ENCODE peak calls at places on chromosomes 12 and 14, in four cellular contexts. One of them, this sample, is unnamed. For H3K27me3, the result is how much of the 10 kb centered on the place peaks cover.

GRCh38 chr14:50808053-50808452 is 22.9 kb downstream of the NIN start:
- DNase-seq in lower lobe of right lung: no peak
- DNase-seq in CD4-positive, CD25-positive, alpha-beta regulatory T cell: no peak
- DNase-seq in AG04450: no peak
- DNase-seq in this sample: no peak

GRCh38 chr14:20934148-20934762 is 21.0 kb upstream of the RNASE2 start:
- DNase-seq in AG04450: no peak
- DNase-seq in CD4-positive, CD25-positive, alpha-beta regulatory T cell: no peak
- DNase-seq in lower lobe of right lung: peak
- DNase-seq in this sample: peak

GRCh38 chr14:54676822-54677708 is 110.1 kb downstream of the SAMD4A start:
- DNase-seq in CD4-positive, CD25-positive, alpha-beta regulatory T cell: no peak
- DNase-seq in lower lobe of right lung: no peak
- DNase-seq in AG04450: peak
- DNase-seq in this sample: peak

GRCh38 chr14:101193845-101194355 is 290.4 kb upstream of the RTL1 start:
- DNase-seq in lower lobe of right lung: no peak
- DNase-seq in CD4-positive, CD25-positive, alpha-beta regulatory T cell: no peak
- DNase-seq in AG04450: no peak
- DNase-seq in this sample: no peak

GRCh38 chr12:100190013-100190394 is 10.6 kb upstream of the ACTR6 start:
- DNase-seq in AG04450: no peak
- DNase-seq in CD4-positive, CD25-positive, alpha-beta regulatory T cell: no peak
- DNase-seq in lower lobe of right lung: no peak
- DNase-seq in this sample: no peak

GRCh38 chr12:12466157-12466556 is 96.5 kb downstream of the DUSP16 start:
- DNase-seq in lower lobe of right lung: no peak
- DNase-seq in CD4-positive, CD25-positive, alpha-beta regulatory T cell: peak
- DNase-seq in AG04450: no peak
- DNase-seq in this sample: no peak

GRCh38 chr14:91415794-91416743 is 1.6 kb downstream of the CCDC88C start:
- DNase-seq in CD4-positive, CD25-positive, alpha-beta regulatory T cell: peak
- DNase-seq in AG04450: no peak
- DNase-seq in lower lobe of right lung: no peak
- DNase-seq in this sample: no peak

GRCh38 chr12:46187023-46187422 is 81.8 kb downstream of the SLC38A1 start:
- DNase-seq in CD4-positive, CD25-positive, alpha-beta regulatory T cell: no peak
- DNase-seq in AG04450: peak
- DNase-seq in lower lobe of right lung: no peak
- DNase-seq in this sample: no peak

GRCh38 chr14:33986804-33987203 is 35.9 kb upstream of the EGLN3 start:
- DNase-seq in lower lobe of right lung: no peak
- DNase-seq in CD4-positive, CD25-positive, alpha-beta regulatory T cell: no peak
- DNase-seq in AG04450: peak
- DNase-seq in this sample: no peak

GRCh38 chr12:108576660-108577234 is 14.4 kb downstream of the ISCU start:
- DNase-seq in CD4-positive, CD25-positive, alpha-beta regulatory T cell: no peak
- DNase-seq in AG04450: no peak
- DNase-seq in lower lobe of right lung: no peak
- DNase-seq in this sample: no peak

GRCh38 chr14:29243355-29243754 is 476.8 kb downstream of the FOXG1 start:
- DNase-seq in CD4-positive, CD25-positive, alpha-beta regulatory T cell: no peak
- DNase-seq in lower lobe of right lung: no peak
- DNase-seq in AG04450: no peak
- DNase-seq in this sample: no peak

GRCh38 chr14:28681681-28682080 is 84.9 kb upstream of the FOXG1 start:
- DNase-seq in lower lobe of right lung: no peak
- DNase-seq in AG04450: no peak
- DNase-seq in CD4-positive, CD25-positive, alpha-beta regulatory T cell: no peak
- DNase-seq in this sample: no peak

GRCh38 chr14:103129301-103130016 is 6.2 kb downstream of the TNFAIP2 start:
- DNase-seq in CD4-positive, CD25-positive, alpha-beta regulatory T cell: no peak
- DNase-seq in lower lobe of right lung: no peak
- DNase-seq in AG04450: no peak
- DNase-seq in this sample: no peak

GRCh38 chr12:47236109-47236714 is 156.5 kb upstream of the AMIGO2 start:
- DNase-seq in AG04450: peak
- DNase-seq in CD4-positive, CD25-positive, alpha-beta regulatory T cell: no peak
- DNase-seq in lower lobe of right lung: no peak
- DNase-seq in this sample: no peak

GRCh38 chr12:47237751-47238211 is 158.0 kb upstream of the AMIGO2 start:
- DNase-seq in lower lobe of right lung: no peak
- DNase-seq in CD4-positive, CD25-positive, alpha-beta regulatory T cell: no peak
- DNase-seq in AG04450: no peak
- DNase-seq in this sample: no peak

GRCh38 chr12:47235258-47236040 is 155.7 kb upstream of the AMIGO2 start:
- DNase-seq in lower lobe of right lung: no peak
- DNase-seq in CD4-positive, CD25-positive, alpha-beta regulatory T cell: no peak
- DNase-seq in AG04450: no peak
- DNase-seq in this sample: no peak

GRCh38 chr12:47242426-47242825 is 162.7 kb upstream of the AMIGO2 start:
- DNase-seq in AG04450: no peak
- DNase-seq in lower lobe of right lung: no peak
- DNase-seq in CD4-positive, CD25-positive, alpha-beta regulatory T cell: no peak
- DNase-seq in this sample: no peak

DNA sequence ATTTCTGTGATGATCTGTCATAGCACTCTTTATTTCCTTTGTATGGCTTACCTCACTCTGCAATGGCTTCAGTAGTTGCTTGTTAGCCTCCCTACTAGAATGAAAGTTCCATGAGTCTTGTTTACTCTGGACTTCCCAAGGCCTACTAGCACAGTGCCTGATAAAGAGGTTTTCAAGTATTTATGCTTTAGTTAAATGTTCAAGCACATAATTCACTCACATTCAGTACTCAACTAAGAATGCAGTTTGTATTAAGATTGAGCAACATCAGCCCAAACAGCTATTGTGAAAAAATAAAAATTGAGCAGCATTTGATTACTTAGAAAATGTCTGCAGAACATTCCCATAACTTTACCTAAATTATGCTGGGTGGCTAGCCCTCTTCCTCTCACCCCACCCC is 158.9 kb upstream of the AMIGO2 start:
- DNase-seq in lower lobe of right lung: no peak
- DNase-seq in CD4-positive, CD25-positive, alpha-beta regulatory T cell: no peak
- DNase-seq in AG04450: no peak
- DNase-seq in this sample: no peak
- H3K27ac ChIP-seq in lower lobe of right lung: peak
- H3K27ac ChIP-seq in CD4-positive, CD25-positive, alpha-beta regulatory T cell: peak
- H3K27ac ChIP-seq in AG04450: no peak
- H3K27ac ChIP-seq in this sample: no peak

DNA sequence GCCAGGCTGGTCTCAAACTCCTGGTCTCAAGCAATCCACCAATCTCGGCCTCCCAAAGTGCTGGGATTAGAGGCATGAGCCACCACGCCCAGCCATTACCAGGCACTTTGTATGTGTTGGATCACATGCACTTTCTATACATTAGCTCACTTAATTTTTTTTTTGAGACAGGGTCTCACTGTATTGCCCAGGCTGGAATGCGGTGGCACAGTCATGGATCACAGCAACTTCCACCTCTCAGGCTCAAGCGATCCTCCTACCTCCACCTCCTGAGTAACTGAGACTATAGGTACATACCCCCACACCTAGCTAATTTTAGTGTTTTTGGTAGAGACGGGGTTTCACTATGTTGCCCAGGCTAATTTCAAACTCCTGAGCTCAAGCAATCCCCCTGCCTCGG is 203.0 kb upstream of the MYL2 start:
- DNase-seq in lower lobe of right lung: no peak
- DNase-seq in AG04450: no peak
- DNase-seq in CD4-positive, CD25-positive, alpha-beta regulatory T cell: no peak
- DNase-seq in this sample: no peak
- H3K27me3 ChIP-seq in lower lobe of right lung: under half
- H3K27me3 ChIP-seq in AG04450: under half
- H3K27me3 ChIP-seq in CD4-positive, CD25-positive, alpha-beta regulatory T cell: under half
- H3K27me3 ChIP-seq in this sample: under half

GRCh38 chr12:4118017-4118510 is 155.5 kb upstream of the CCND2 start:
- DNase-seq in CD4-positive, CD25-positive, alpha-beta regulatory T cell: peak
- DNase-seq in AG04450: peak
- DNase-seq in lower lobe of right lung: peak
- DNase-seq in this sample: peak
- H3K4me3 ChIP-seq in CD4-positive, CD25-positive, alpha-beta regulatory T cell: peak
- H3K4me3 ChIP-seq in AG04450: no peak
- H3K4me3 ChIP-seq in lower lobe of right lung: no peak
- H3K4me3 ChIP-seq in this sample: no peak

GRCh38 chr12:26523708-26524150 is 309.3 kb downstream of the ITPR2 start:
- DNase-seq in lower lobe of right lung: peak
- DNase-seq in AG04450: peak
- DNase-seq in CD4-positive, CD25-positive, alpha-beta regulatory T cell: no peak
- DNase-seq in this sample: peak
- H3K27ac ChIP-seq in lower lobe of right lung: peak
- H3K27ac ChIP-seq in AG04450: no peak
- H3K27ac ChIP-seq in CD4-positive, CD25-positive, alpha-beta regulatory T cell: no peak
- H3K27ac ChIP-seq in this sample: no peak

GRCh38 chr12:125193798-125194562 is 128.7 kb downstream of the AACS start:
- DNase-seq in CD4-positive, CD25-positive, alpha-beta regulatory T cell: no peak
- DNase-seq in AG04450: no peak
- DNase-seq in lower lobe of right lung: no peak
- DNase-seq in this sample: no peak
- H3K27me3 ChIP-seq in CD4-positive, CD25-positive, alpha-beta regulatory T cell: under half
- H3K27me3 ChIP-seq in AG04450: under half
- H3K27me3 ChIP-seq in lower lobe of right lung: under half
- H3K27me3 ChIP-seq in this sample: under half

GRCh38 chr12:113091506-113091905 is 35.0 kb downstream of the DTX1 start:
- DNase-seq in CD4-positive, CD25-positive, alpha-beta regulatory T cell: no peak
- DNase-seq in AG04450: no peak
- DNase-seq in lower lobe of right lung: no peak
- DNase-seq in this sample: no peak

GRCh38 chr12:113093409-113094101 is 37.0 kb downstream of the DTX1 start:
- DNase-seq in CD4-positive, CD25-positive, alpha-beta regulatory T cell: no peak
- DNase-seq in lower lobe of right lung: no peak
- DNase-seq in AG04450: no peak
- DNase-seq in this sample: peak

GRCh38 chr12:113094738-113095137 is 38.2 kb downstream of the DTX1 start:
- DNase-seq in lower lobe of right lung: no peak
- DNase-seq in AG04450: no peak
- DNase-seq in CD4-positive, CD25-positive, alpha-beta regulatory T cell: no peak
- DNase-seq in this sample: no peak

GRCh38 chr12:113090740-113091139 is 34.2 kb downstream of the DTX1 start:
- DNase-seq in CD4-positive, CD25-positive, alpha-beta regulatory T cell: no peak
- DNase-seq in lower lobe of right lung: no peak
- DNase-seq in AG04450: no peak
- DNase-seq in this sample: no peak

DNA sequence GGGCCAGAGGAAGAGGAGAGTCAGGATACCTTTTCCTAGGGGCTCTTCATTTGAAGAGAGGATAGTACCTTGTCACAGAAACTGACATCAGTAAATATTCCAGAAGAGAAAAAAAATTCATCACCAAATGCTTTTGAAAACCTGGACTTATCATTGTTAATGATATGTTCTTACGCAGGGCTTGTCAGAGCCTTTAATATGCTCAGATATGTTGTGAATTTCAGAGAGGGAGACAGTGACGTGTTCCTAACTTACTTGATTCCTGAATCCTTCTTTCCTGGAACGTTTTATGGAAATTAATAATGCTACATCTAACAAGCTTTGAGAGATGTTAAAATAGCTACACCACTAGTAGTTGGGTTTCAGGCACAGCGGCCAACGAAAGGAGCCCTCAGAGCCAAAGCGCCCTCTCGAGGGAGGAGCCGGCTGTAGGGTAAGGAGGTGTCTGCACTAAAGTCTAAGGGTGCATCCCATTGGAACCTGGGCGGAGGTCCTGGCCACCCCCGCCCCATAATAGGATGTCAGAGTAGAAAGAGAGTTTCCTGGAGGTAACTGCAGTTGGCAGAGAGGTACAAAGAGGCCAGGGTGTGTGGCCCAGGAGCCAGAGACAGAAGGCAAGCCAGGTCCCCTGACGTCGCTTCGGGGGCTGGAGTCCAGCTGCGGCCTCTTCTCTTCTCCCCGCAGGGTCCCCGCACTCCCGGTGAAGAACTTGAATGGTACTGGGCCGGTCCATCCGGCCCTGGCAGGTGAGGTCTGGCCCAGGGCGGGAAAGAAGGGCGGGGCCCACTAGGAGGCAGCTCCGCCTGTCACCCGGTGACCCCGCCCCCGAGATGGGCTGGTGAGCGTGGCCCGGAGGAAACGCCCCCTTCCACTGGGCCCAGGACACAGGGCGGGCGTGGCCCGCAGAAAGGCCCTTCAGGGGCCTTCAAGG is 36.2 kb downstream of the DTX1 start:
- DNase-seq in AG04450: no peak
- DNase-seq in CD4-positive, CD25-positive, alpha-beta regulatory T cell: no peak
- DNase-seq in lower lobe of right lung: peak
- DNase-seq in this sample: no peak
- H3K4me3 ChIP-seq in AG04450: no peak
- H3K4me3 ChIP-seq in CD4-positive, CD25-positive, alpha-beta regulatory T cell: no peak
- H3K4me3 ChIP-seq in lower lobe of right lung: no peak
- H3K4me3 ChIP-seq in this sample: no peak

GRCh38 chr12:50132505-50133135 is 20.6 kb downstream of the COX14 start:
- DNase-seq in lower lobe of right lung: no peak
- DNase-seq in AG04450: no peak
- DNase-seq in CD4-positive, CD25-positive, alpha-beta regulatory T cell: peak
- DNase-seq in this sample: no peak
- H3K27ac ChIP-seq in lower lobe of right lung: no peak
- H3K27ac ChIP-seq in AG04450: no peak
- H3K27ac ChIP-seq in CD4-positive, CD25-positive, alpha-beta regulatory T cell: no peak
- H3K27ac ChIP-seq in this sample: peak

DNA sequence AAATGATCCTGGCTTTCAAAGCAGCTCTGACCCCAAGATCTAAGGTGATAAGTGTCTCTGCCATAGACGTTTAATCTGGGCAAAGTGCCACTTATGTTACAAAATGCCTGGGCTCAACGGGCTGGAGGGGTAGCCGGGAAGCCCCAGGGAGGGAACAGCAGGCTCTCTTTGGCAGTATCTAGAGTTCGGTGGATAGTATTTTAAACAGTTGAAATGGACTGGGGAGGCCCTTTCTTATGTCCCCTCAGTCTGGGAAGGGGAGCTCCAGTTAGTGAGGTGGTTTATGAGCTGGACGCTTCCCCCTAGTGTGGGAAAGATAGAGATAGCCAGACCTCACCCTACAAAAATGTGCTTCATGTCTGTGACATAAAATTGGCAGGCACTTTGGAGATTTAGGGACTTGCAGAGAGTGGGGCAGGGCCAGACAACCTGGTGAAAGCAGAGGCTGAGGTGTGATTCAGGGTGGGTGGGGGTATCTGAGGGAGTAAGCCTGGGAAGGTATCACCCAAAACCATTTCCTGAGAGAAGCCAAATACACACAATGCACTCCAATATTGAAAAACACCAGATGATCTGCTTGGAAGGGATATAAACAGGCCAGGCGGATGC is 5.4 kb upstream of the HOXC11 start:
- DNase-seq in AG04450: no peak
- DNase-seq in CD4-positive, CD25-positive, alpha-beta regulatory T cell: no peak
- DNase-seq in lower lobe of right lung: no peak
- DNase-seq in this sample: no peak
- H3K27me3 ChIP-seq in AG04450: half or more
- H3K27me3 ChIP-seq in CD4-positive, CD25-positive, alpha-beta regulatory T cell: half or more
- H3K27me3 ChIP-seq in lower lobe of right lung: half or more
- H3K27me3 ChIP-seq in this sample: under half

This sample was measured in aorta.